ENCODE peak calls at places on chromosomes 7 and 10, in five cellular contexts. A, K, H, M and W are unnamed samples.

GRCh38 chr7:29275493-29275892 is 80.9 kb downstream of the CHN2 start:
- DNase-seq in A (no peak), K (no peak), H (no peak), M (no peak), W (no peak)

GRCh38 chr10:91820144-91820543 is 21.9 kb downstream of the TNKS2 start:
- DNase-seq in H (no peak), M (no peak), A (no peak), K (no peak), W (peak)

GRCh38 chr10:5234106-5234877 is 37.7 kb downstream of the AKR1C4 start:
- DNase-seq in M (no peak), A (no peak), H (peak), K (peak), W (peak)

GRCh38 chr10:50291261-50291850 is 40.0 kb upstream of the ASAH2 start:
- DNase-seq in K (peak), H (peak), A (no peak), M (no peak), W (peak)

GRCh38 chr10:93468532-93469213 is 13.5 kb downstream of the MYOF start:
- DNase-seq in K (peak), H (peak), M (no peak), A (peak), W (peak)

GRCh38 chr10:132186488-132187413 is at the start of gene DPYSL4:
- DNase-seq in H (peak), K (peak), M (no peak), A (no peak), W (peak)

GRCh38 chr10:130244928-130245495 is 108.8 kb downstream of the GLRX3 start:
- DNase-seq in K (no peak), M (peak), H (no peak), A (no peak), W (no peak)

GRCh38 chr7:152464312-152465117 is 28.7 kb upstream of the KMT2C start:
- DNase-seq in K (peak), M (peak), H (peak), A (peak), W (peak)

GRCh38 chr7:30717181-30717580 is 34.8 kb upstream of the INMT start:
- DNase-seq in M (no peak), H (no peak), A (no peak), K (no peak), W (peak)

DNA sequence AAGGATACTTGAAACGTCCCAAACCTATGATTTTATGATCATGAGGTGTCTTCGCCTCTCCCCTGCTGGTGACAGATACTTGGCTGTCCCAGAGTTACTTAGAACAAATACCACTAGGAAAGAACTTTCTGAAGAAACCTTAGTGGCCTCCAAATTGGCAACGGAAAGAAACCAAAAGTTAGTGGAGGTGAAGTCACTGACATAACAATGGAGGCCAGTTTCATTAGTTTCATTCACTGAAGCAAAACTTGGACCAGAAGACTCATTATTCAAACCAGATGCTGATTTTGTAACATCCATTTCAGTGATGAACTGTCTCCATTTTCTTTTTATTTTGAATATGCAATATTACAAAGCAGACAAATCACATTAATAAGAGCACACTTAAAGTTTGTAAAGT is 68.5 kb downstream of the JAZF1 start:
- DNase-seq in K (peak), A (no peak), H (peak), M (no peak), W (peak)
- H3K4me3 ChIP-seq in K (no peak), A (no peak), H (no peak), M (no peak), W (no peak)

GRCh38 chr7:117012284-117013174 is 59.2 kb downstream of the ST7 start:
- DNase-seq in M (no peak), H (peak), A (no peak), K (peak), W (peak)
- TF ChIP-seq CTCF in M (no peak), H (peak), A (peak), K (peak), W (peak)

GRCh38 chr7:102303669-102304422 is 17.2 kb downstream of the SH2B2 start:
- DNase-seq in A (no peak), K (no peak), H (no peak), M (peak), W (no peak)
- H3K4me3 ChIP-seq in A (no peak), K (no peak), H (no peak), M (no peak), W (no peak)

DNA sequence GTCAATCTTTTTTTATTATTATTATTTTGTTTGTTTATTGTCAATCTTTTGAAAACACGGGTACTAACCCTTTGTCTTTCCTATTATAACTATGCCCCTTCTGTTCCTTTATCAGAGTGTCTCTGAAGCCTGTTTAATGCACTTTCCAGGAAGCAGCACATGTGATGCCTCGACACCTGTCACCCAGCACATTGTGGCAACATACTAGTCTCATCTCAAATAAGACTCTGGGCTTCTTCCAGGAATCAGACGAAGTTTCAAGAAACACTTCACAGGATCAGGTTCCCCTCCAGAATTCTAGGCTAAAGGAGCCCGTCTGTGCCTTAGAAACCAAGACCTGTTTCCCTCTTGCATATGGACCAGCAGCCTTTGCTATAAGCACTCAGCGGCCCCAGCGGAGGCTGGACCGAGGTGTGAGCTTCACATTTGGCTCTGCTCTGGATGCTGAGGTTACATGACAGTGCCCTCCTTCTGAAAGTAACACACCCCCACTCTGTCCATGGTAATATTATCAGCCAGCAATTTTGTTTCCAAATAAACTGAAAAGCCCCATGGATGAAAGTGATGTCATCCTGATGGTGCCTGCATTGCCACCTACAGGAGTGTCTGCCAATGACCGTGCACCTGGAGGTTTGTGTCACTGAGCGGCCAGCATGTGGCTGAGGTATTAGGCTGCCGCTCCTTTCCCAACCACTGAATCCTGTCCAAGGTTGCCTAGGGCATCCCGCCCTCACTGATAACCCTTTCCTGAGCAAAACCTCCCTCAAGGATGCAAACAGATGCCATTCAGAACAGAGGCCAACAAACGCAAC is 38.1 kb downstream of the MKI67 start:
- DNase-seq in H (no peak), K (no peak), A (no peak), M (peak), W (no peak)
- TF ChIP-seq CTCF in H (no peak), K (no peak), A (no peak), M (peak), W (no peak)

DNA sequence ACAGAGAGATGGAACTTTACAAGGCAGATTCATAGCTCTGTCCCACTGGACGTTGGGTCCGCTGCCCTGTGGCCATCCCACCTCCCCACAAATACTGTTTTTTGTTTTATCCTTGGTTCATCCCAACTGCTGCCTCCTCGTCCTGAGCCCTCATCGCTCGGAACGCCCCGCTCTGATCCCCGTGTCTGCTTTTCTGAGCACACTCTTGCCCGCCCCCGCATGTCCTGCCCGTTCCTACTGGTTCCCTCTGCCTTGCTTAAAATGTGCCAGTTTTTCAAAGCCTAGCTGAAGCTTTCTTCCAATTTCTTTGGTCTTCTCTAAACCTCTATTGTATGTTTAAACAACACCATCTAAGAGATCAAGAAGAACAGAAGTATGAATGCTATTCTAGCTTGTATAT is 19.4 kb downstream of the RNF32 start:
- DNase-seq in A (no peak), M (no peak), H (no peak), K (no peak), W (no peak)
- H3K4me3 ChIP-seq in A (no peak), M (no peak), H (no peak), K (no peak), W (no peak)

GRCh38 chr7:119838444-119838843 is 434.5 kb upstream of the KCND2 start:
- DNase-seq in K (no peak), H (no peak), A (no peak), M (no peak), W (no peak)

GRCh38 chr7:119842337-119842736 is 430.6 kb upstream of the KCND2 start:
- DNase-seq in K (no peak), H (no peak), A (no peak), M (no peak), W (no peak)

DNA sequence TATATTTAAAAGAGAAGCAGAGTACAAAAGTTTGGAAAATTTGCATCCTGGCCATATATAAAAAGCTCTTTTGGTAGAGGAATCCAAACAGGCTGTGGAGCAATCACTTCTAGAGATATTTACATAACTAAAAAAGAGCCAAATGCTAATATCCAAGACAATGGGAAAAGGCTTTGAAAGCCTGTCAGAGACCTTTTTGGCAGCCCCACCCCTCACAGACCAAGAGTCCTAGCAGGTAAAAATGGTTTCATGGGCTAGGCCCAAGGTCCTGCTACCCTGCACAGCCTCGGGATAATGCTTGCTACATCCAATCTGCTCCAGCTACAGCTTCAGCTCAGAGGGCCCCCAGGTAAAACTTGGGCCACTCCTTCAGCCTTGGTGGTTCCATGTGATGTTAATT is 430.2 kb upstream of the KCND2 start:
- DNase-seq in M (no peak), K (no peak), A (no peak), H (no peak), W (no peak)
- TF ChIP-seq CTCF in M (no peak), K (no peak), A (no peak), H (no peak), W (no peak)